ENCODE peak calls at places on chromosomes 6 and 20, in four cellular contexts. One of them, this sample, is unnamed.

GRCh38 chr6:128124713-128125112 is 223.9 kb upstream of the THEMIS start:
- DNase-seq in NCI-H748 treated with DMSO at 0.1 percent for 48 hours: no peak
- DNase-seq in CD4-positive, alpha-beta T cell: no peak
- DNase-seq in body of pancreas: no peak
- DNase-seq in this sample: no peak

GRCh38 chr20:10661261-10661660 is 12.5 kb downstream of the JAG1 start:
- DNase-seq in NCI-H748 treated with DMSO at 0.1 percent for 48 hours: no peak
- DNase-seq in CD4-positive, alpha-beta T cell: no peak
- DNase-seq in body of pancreas: no peak
- DNase-seq in this sample: no peak

GRCh38 chr20:52105045-52105572 is 86.5 kb downstream of the ZFP64 start:
- DNase-seq in NCI-H748 treated with DMSO at 0.1 percent for 48 hours: peak
- DNase-seq in CD4-positive, alpha-beta T cell: no peak
- DNase-seq in body of pancreas: peak
- DNase-seq in this sample: no peak

GRCh38 chr6:4774715-4775590 is 1.3 kb upstream of the CDYL start:
- DNase-seq in NCI-H748 treated with DMSO at 0.1 percent for 48 hours: peak
- DNase-seq in CD4-positive, alpha-beta T cell: peak
- DNase-seq in body of pancreas: peak
- DNase-seq in this sample: peak

GRCh38 chr20:53571555-53572286 is 21.9 kb downstream of the ZNF217 start:
- DNase-seq in NCI-H748 treated with DMSO at 0.1 percent for 48 hours: no peak
- DNase-seq in CD4-positive, alpha-beta T cell: no peak
- DNase-seq in body of pancreas: no peak
- DNase-seq in this sample: no peak

GRCh38 chr20:1377984-1378742 is 14.7 kb downstream of the FKBP1A start:
- DNase-seq in NCI-H748 treated with DMSO at 0.1 percent for 48 hours: no peak
- DNase-seq in CD4-positive, alpha-beta T cell: no peak
- DNase-seq in body of pancreas: no peak
- DNase-seq in this sample: no peak

GRCh38 chr6:3403244-3404154 is 53.4 kb downstream of the SLC22A23 start:
- DNase-seq in NCI-H748 treated with DMSO at 0.1 percent for 48 hours: no peak
- DNase-seq in CD4-positive, alpha-beta T cell: no peak
- DNase-seq in body of pancreas: peak
- DNase-seq in this sample: peak

GRCh38 chr6:12012566-12013367 is 655 bp downstream of the HIVEP1 start:
- DNase-seq in NCI-H748 treated with DMSO at 0.1 percent for 48 hours: peak
- DNase-seq in CD4-positive, alpha-beta T cell: peak
- DNase-seq in body of pancreas: peak
- DNase-seq in this sample: peak

GRCh38 chr6:133542056-133542821 is 301.1 kb downstream of the EYA4 start:
- DNase-seq in NCI-H748 treated with DMSO at 0.1 percent for 48 hours: no peak
- DNase-seq in CD4-positive, alpha-beta T cell: no peak
- DNase-seq in body of pancreas: no peak
- DNase-seq in this sample: no peak

GRCh38 chr6:74115674-74116073 is 419.7 kb downstream of the CD109 start:
- DNase-seq in NCI-H748 treated with DMSO at 0.1 percent for 48 hours: no peak
- DNase-seq in CD4-positive, alpha-beta T cell: no peak
- DNase-seq in body of pancreas: no peak
- DNase-seq in this sample: no peak